ENCODE peak calls at places on chromosomes 1 and 21, in six cellular contexts. One of them, this sample, is unnamed. For H4K20me1, the result is how much of the 10 kb centered on the place peaks cover.

GRCh38 chr1:117147856-117148588 is 26.5 kb upstream of the TRIM45 start:
- DNase-seq in mammary epithelial cell: peak
- DNase-seq in GM23338: no peak
- DNase-seq in astrocyte: peak
- DNase-seq in endothelial cell of umbilical vein: no peak
- DNase-seq in DND-41: no peak
- DNase-seq in this sample: peak

GRCh38 chr1:31834501-31834900 is 18.7 kb upstream of the SPOCD1 start:
- DNase-seq in endothelial cell of umbilical vein: no peak
- DNase-seq in GM23338: peak
- DNase-seq in DND-41: no peak
- DNase-seq in mammary epithelial cell: no peak
- DNase-seq in astrocyte: no peak
- DNase-seq in this sample: no peak

GRCh38 chr1:184056921-184057496 is 5.5 kb downstream of the TSEN15 start:
- DNase-seq in astrocyte: peak
- DNase-seq in DND-41: no peak
- DNase-seq in mammary epithelial cell: peak
- DNase-seq in endothelial cell of umbilical vein: no peak
- DNase-seq in GM23338: peak
- DNase-seq in this sample: peak

GRCh38 chr1:153945131-153945794 is 1.3 kb downstream of the DENND4B start:
- DNase-seq in endothelial cell of umbilical vein: peak
- DNase-seq in DND-41: peak
- DNase-seq in GM23338: peak
- DNase-seq in astrocyte: peak
- DNase-seq in mammary epithelial cell: peak
- DNase-seq in this sample: no peak

GRCh38 chr1:9724706-9725476 is 73.4 kb downstream of the PIK3CD start:
- DNase-seq in mammary epithelial cell: peak
- DNase-seq in astrocyte: no peak
- DNase-seq in GM23338: peak
- DNase-seq in endothelial cell of umbilical vein: peak
- DNase-seq in DND-41: peak
- DNase-seq in this sample: no peak

GRCh38 chr1:51070640-51071039 is 31.4 kb upstream of the C1orf185 start:
- DNase-seq in GM23338: no peak
- DNase-seq in astrocyte: peak
- DNase-seq in mammary epithelial cell: peak
- DNase-seq in endothelial cell of umbilical vein: no peak
- DNase-seq in DND-41: no peak
- DNase-seq in this sample: no peak

GRCh38 chr1:228323401-228323800 is 83.2 kb downstream of the TRIM11 start:
- DNase-seq in astrocyte: no peak
- DNase-seq in GM23338: no peak
- DNase-seq in DND-41: no peak
- DNase-seq in endothelial cell of umbilical vein: no peak
- DNase-seq in mammary epithelial cell: no peak
- DNase-seq in this sample: no peak

GRCh38 chr1:151399890-151400235 is 490 bp downstream of the PSMB4 start:
- DNase-seq in mammary epithelial cell: peak
- DNase-seq in endothelial cell of umbilical vein: no peak
- DNase-seq in GM23338: peak
- DNase-seq in DND-41: no peak
- DNase-seq in astrocyte: peak
- DNase-seq in this sample: peak

GRCh38 chr1:15929258-15929935 is 46.5 kb downstream of the ZBTB17 start:
- DNase-seq in GM23338: no peak
- DNase-seq in astrocyte: no peak
- DNase-seq in DND-41: no peak
- DNase-seq in mammary epithelial cell: no peak
- DNase-seq in endothelial cell of umbilical vein: no peak
- DNase-seq in this sample: no peak

GRCh38 chr1:228258486-228258885 is 50.6 kb downstream of the OBSCN start:
- DNase-seq in endothelial cell of umbilical vein: no peak
- DNase-seq in astrocyte: no peak
- DNase-seq in GM23338: no peak
- DNase-seq in DND-41: no peak
- DNase-seq in mammary epithelial cell: no peak
- DNase-seq in this sample: no peak

GRCh38 chr1:154657547-154657946 is 49.6 kb upstream of the ADAR start:
- DNase-seq in DND-41: no peak
- DNase-seq in astrocyte: no peak
- DNase-seq in GM23338: no peak
- DNase-seq in mammary epithelial cell: no peak
- DNase-seq in endothelial cell of umbilical vein: no peak
- DNase-seq in this sample: no peak

GRCh38 chr21:34204021-34204420 is 130.6 kb downstream of the MRPS6 start:
- DNase-seq in astrocyte: no peak
- DNase-seq in GM23338: no peak
- DNase-seq in mammary epithelial cell: no peak
- DNase-seq in DND-41: no peak
- DNase-seq in endothelial cell of umbilical vein: no peak
- DNase-seq in this sample: no peak

GRCh38 chr1:155740995-155741394 is 52.1 kb downstream of the DAP3 start:
- DNase-seq in endothelial cell of umbilical vein: no peak
- DNase-seq in GM23338: no peak
- DNase-seq in astrocyte: no peak
- DNase-seq in mammary epithelial cell: no peak
- DNase-seq in DND-41: no peak
- DNase-seq in this sample: no peak

GRCh38 chr1:155741908-155742307 is 53.0 kb downstream of the DAP3 start:
- DNase-seq in mammary epithelial cell: no peak
- DNase-seq in astrocyte: no peak
- DNase-seq in endothelial cell of umbilical vein: no peak
- DNase-seq in DND-41: no peak
- DNase-seq in GM23338: no peak
- DNase-seq in this sample: no peak

GRCh38 chr1:155744711-155745283 is 55.9 kb downstream of the DAP3 start:
- DNase-seq in DND-41: no peak
- DNase-seq in astrocyte: no peak
- DNase-seq in mammary epithelial cell: no peak
- DNase-seq in endothelial cell of umbilical vein: no peak
- DNase-seq in GM23338: no peak
- DNase-seq in this sample: no peak
- H3K27ac ChIP-seq in DND-41: peak
- H3K27ac ChIP-seq in astrocyte: peak
- H3K27ac ChIP-seq in mammary epithelial cell: peak
- H3K27ac ChIP-seq in endothelial cell of umbilical vein: peak
- H3K27ac ChIP-seq in GM23338: no peak
- H3K27ac ChIP-seq in this sample: no peak

DNA sequence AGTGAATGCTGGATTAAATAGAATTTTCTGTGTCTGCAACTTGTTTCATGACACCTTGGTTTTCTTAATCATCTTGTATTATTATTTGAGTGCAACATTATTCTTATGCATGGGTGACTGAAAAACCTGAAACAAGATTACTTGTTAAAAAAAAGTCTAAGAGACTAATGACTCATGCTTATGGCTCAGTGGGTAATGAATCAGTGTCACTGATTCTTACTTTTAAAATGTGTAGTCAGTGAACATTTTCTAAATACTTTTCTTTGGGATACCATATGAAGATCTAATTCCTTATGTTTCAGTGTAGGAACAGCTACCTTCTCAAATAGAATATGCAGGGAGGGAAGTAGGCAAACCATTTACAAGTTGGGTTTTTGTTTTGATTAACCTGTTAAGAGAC is 65.5 kb downstream of the PRKAA2 start:
- DNase-seq in mammary epithelial cell: peak
- DNase-seq in astrocyte: peak
- DNase-seq in DND-41: no peak
- DNase-seq in GM23338: no peak
- DNase-seq in endothelial cell of umbilical vein: peak
- DNase-seq in this sample: no peak
- H4K20me1 ChIP-seq in mammary epithelial cell: under half
- H4K20me1 ChIP-seq in astrocyte: under half
- H4K20me1 ChIP-seq in DND-41: under half
- H4K20me1 ChIP-seq in GM23338: under half
- H4K20me1 ChIP-seq in endothelial cell of umbilical vein: under half
- H4K20me1 ChIP-seq in this sample: under half

GRCh38 chr1:2052096-2052569 is 1.9 kb downstream of the PRKCZ start:
- DNase-seq in GM23338: no peak
- DNase-seq in DND-41: no peak
- DNase-seq in astrocyte: no peak
- DNase-seq in endothelial cell of umbilical vein: no peak
- DNase-seq in mammary epithelial cell: no peak
- DNase-seq in this sample: no peak

GRCh38 chr1:2049517-2050481 is at the start of gene PRKCZ:
- DNase-seq in endothelial cell of umbilical vein: no peak
- DNase-seq in DND-41: no peak
- DNase-seq in mammary epithelial cell: peak
- DNase-seq in GM23338: peak
- DNase-seq in astrocyte: no peak
- DNase-seq in this sample: peak

GRCh38 chr1:2050482-2050792 is 226 bp downstream of the PRKCZ start:
- DNase-seq in mammary epithelial cell: peak
- DNase-seq in GM23338: peak
- DNase-seq in astrocyte: no peak
- DNase-seq in endothelial cell of umbilical vein: no peak
- DNase-seq in DND-41: no peak
- DNase-seq in this sample: peak

GRCh38 chr1:2052756-2053155 is 2.5 kb downstream of the PRKCZ start:
- DNase-seq in endothelial cell of umbilical vein: no peak
- DNase-seq in GM23338: no peak
- DNase-seq in mammary epithelial cell: no peak
- DNase-seq in DND-41: no peak
- DNase-seq in astrocyte: no peak
- DNase-seq in this sample: no peak

DNA sequence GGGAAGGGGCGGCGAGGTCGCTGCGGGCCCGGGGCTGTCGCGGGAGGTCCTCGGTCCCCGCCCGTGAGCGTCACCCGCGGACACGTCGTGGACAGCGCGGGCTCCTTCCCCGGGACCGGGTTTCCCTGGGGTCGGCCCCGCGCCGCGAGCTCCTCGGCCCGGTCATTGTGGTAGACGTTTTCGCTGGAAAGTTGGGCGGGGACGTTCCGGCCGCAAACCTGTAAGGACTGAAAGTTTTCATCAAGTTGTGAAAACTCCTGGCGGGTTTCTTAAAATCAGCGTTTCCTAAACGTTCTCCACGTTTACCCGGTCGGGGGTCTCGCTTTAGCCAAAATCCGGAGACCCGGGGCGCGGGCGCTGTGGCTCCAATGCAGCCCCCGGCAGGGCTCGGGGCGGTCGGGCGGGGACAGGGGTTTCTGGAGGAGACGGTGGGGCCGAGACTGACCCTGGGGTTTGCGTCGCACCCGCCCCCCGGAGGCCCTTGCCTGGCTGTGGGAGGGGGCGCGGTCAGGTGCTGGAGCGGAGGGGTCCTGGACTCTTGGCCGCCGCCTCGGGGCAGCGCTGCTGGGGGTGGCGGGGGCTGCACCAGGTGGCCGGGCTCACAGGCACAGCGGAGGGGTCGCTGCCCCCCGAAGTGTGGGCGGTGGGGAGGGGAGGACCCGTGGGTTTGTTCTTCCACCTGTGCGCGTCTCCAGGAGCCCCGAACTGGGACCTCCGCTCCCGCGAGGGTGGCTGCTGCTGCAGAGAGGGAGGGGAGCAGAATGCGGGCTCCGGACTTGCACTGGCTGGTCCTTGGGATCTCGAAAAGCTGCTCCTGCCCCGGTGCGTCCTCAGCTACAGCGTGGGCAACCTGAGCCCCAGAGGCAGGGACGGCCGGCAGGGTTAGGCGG is 827 bp downstream of the PRKCZ start:
- DNase-seq in DND-41: no peak
- DNase-seq in endothelial cell of umbilical vein: no peak
- DNase-seq in mammary epithelial cell: peak
- DNase-seq in GM23338: peak
- DNase-seq in astrocyte: no peak
- DNase-seq in this sample: no peak
- TF ChIP-seq EZH2 in DND-41: no peak
- TF ChIP-seq EZH2 in endothelial cell of umbilical vein: peak
- TF ChIP-seq EZH2 in mammary epithelial cell: no peak
- TF ChIP-seq EZH2 in GM23338: no peak
- TF ChIP-seq EZH2 in astrocyte: peak
- TF ChIP-seq EZH2 in this sample: no peak

GRCh38 chr1:109282497-109282951 is 421 bp downstream of the PSRC1 start:
- DNase-seq in GM23338: peak
- DNase-seq in astrocyte: no peak
- DNase-seq in mammary epithelial cell: no peak
- DNase-seq in endothelial cell of umbilical vein: no peak
- DNase-seq in DND-41: no peak
- DNase-seq in this sample: no peak
- H3K27ac ChIP-seq in GM23338: peak
- H3K27ac ChIP-seq in astrocyte: peak
- H3K27ac ChIP-seq in mammary epithelial cell: peak
- H3K27ac ChIP-seq in endothelial cell of umbilical vein: no peak
- H3K27ac ChIP-seq in DND-41: peak
- H3K27ac ChIP-seq in this sample: no peak

GRCh38 chr1:98336472-98337118 is 324.9 kb upstream of the SNX7 start:
- DNase-seq in DND-41: no peak
- DNase-seq in mammary epithelial cell: no peak
- DNase-seq in GM23338: peak
- DNase-seq in astrocyte: no peak
- DNase-seq in endothelial cell of umbilical vein: peak
- DNase-seq in this sample: peak
- H4K20me1 ChIP-seq in DND-41: under half
- H4K20me1 ChIP-seq in mammary epithelial cell: under half
- H4K20me1 ChIP-seq in GM23338: under half
- H4K20me1 ChIP-seq in astrocyte: under half
- H4K20me1 ChIP-seq in endothelial cell of umbilical vein: under half
- H4K20me1 ChIP-seq in this sample: under half

GRCh38 chr1:27872802-27873665 is 690 bp downstream of the THEMIS2 start:
- DNase-seq in DND-41: no peak
- DNase-seq in endothelial cell of umbilical vein: peak
- DNase-seq in GM23338: peak
- DNase-seq in astrocyte: peak
- DNase-seq in mammary epithelial cell: peak
- DNase-seq in this sample: no peak
- TF ChIP-seq EZH2 in DND-41: no peak
- TF ChIP-seq EZH2 in endothelial cell of umbilical vein: no peak
- TF ChIP-seq EZH2 in GM23338: no peak
- TF ChIP-seq EZH2 in astrocyte: no peak
- TF ChIP-seq EZH2 in mammary epithelial cell: peak
- TF ChIP-seq EZH2 in this sample: no peak

DNA sequence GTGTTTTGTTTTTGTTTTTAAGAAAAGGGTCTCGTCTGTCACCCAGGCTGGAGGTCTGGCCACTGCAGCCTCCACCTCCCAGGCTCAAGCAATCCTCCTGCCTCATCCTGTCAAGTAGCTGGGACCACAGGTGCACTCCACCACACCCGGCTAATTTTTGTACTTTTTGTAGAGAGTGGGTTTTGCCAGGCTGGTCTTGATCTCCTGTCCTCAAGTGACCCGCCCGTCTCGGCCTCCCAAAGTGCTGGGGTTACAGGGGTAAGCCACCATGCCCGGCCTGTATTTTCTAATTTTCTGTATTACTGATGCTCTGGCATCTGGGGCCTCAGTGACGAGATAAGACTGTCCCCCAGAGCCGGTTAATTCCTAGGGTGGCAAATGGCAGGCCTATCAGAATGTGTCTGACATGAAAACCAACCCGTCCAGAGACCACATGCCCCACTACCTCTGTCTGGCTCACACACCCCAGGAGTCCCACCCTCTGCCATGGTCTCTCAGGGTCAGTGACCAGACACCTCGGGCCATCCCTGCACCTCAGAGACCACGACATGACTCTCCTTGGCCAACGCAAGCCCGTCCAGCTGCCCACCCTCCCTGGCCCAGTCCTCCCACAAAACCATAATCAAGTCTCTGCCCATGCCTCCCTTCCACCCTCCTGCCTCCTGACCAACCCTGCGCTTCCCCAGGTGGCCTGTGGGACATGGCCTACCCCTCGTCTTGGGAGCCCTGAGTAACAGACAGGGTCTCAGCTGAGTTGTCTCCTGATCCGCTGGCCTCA is 12.5 kb downstream of the NPHP4 start:
- DNase-seq in endothelial cell of umbilical vein: no peak
- DNase-seq in DND-41: no peak
- DNase-seq in mammary epithelial cell: no peak
- DNase-seq in GM23338: no peak
- DNase-seq in astrocyte: no peak
- DNase-seq in this sample: no peak
- H3K27ac ChIP-seq in endothelial cell of umbilical vein: no peak
- H3K27ac ChIP-seq in DND-41: no peak
- H3K27ac ChIP-seq in mammary epithelial cell: no peak
- H3K27ac ChIP-seq in GM23338: peak
- H3K27ac ChIP-seq in astrocyte: no peak
- H3K27ac ChIP-seq in this sample: no peak

This sample was measured in PC-9.